ENCODE peak calls at places on chromosome 4, in six cellular contexts. E is naive thymus-derived CD4-positive, alpha-beta T cell; Y is H7; I is heart left ventricle; D is fibroblast of pulmonary artery; V is kidney. C is an unnamed sample.

GRCh38 chr4:54660591-54660990 is 2.8 kb downstream of the KIT start:
- DNase-seq in D (no peak), V (no peak), Y (no peak), E (no peak), I (no peak), C (no peak)

GRCh38 chr4:8932884-8933283 is 61.2 kb upstream of the HMX1 start:
- DNase-seq in I (no peak), E (no peak), V (no peak), Y (no peak), D (no peak), C (no peak)

GRCh38 chr4:90546114-90546513 is 418.9 kb downstream of the CCSER1 start:
- DNase-seq in V (no peak), D (peak; percentile 3), Y (no peak), I (no peak), E (no peak), C (no peak)

GRCh38 chr4:169243808-169244207 is 26.9 kb downstream of the SH3RF1 start:
- DNase-seq in D (peak; percentile 82), Y (no peak), I (no peak), V (no peak), E (no peak), C (no peak)

GRCh38 chr4:88027611-88028608 is 20.5 kb downstream of the PKD2 start:
- DNase-seq in D (peak; percentile 74), I (no peak), Y (no peak), V (no peak), E (no peak), C (no peak)

GRCh38 chr4:89645512-89645911 is 191.4 kb downstream of the SNCA start:
- DNase-seq in Y (no peak), E (no peak), I (no peak), V (no peak), D (no peak), C (no peak)

GRCh38 chr4:1035510-1035909 is 24.1 kb downstream of the FGFRL1 start:
- DNase-seq in Y (no peak), I (no peak), D (no peak), V (no peak), E (no peak), C (no peak)

GRCh38 chr4:173500841-173501591 is 29.0 kb downstream of the HAND2 start:
- DNase-seq in V (no peak), I (peak; percentile 63), Y (peak; percentile 70), E (no peak), D (no peak), C (no peak)

GRCh38 chr4:53686521-53686920 is 95.2 kb upstream of the LNX1 start:
- DNase-seq in Y (no peak), I (no peak), V (no peak), E (no peak), D (no peak), C (no peak)

GRCh38 chr4:185384877-185385465 is 10.8 kb downstream of the LRP2BP start:
- DNase-seq in I (no peak), Y (peak; percentile 27), V (no peak), E (no peak), D (peak; percentile 49), C (no peak)

GRCh38 chr4:53068755-53069154 is 206.6 kb downstream of the RASL11B start:
- DNase-seq in I (no peak), D (peak; percentile 37), Y (no peak), V (no peak), E (no peak), C (no peak)

GRCh38 chr4:24094726-24095125 is 204.9 kb upstream of the PPARGC1A start:
- DNase-seq in I (no peak), D (no peak), E (no peak), V (no peak), Y (no peak), C (no peak)

GRCh38 chr4:24091632-24092240 is 201.9 kb upstream of the PPARGC1A start:
- DNase-seq in I (no peak), V (no peak), Y (no peak), E (no peak), D (peak; percentile 9), C (no peak)

GRCh38 chr4:24096603-24097002 is 206.8 kb upstream of the PPARGC1A start:
- DNase-seq in V (no peak), I (no peak), D (no peak), Y (no peak), E (no peak), C (no peak)

GRCh38 chr4:24089831-24090531 is 200.1 kb upstream of the PPARGC1A start:
- DNase-seq in Y (peak; percentile 11), E (no peak), V (no peak), I (no peak), D (peak; percentile 18), C (no peak)

GRCh38 chr4:24093446-24093845 is 203.6 kb upstream of the PPARGC1A start:
- DNase-seq in I (no peak), Y (no peak), V (no peak), E (no peak), D (no peak), C (no peak)
- H3K4me3 ChIP-seq in I (no peak overlapping the region), Y (no peak overlapping the region), V (no peak overlapping the region), E (no peak overlapping the region), D (no peak overlapping the region), C (no peak overlapping the region)

GRCh38 chr4:152609460-152609859 is 70.3 kb downstream of the TMEM154 start:
- DNase-seq in I (no peak), V (no peak), E (no peak), Y (no peak), D (no peak), C (no peak)

GRCh38 chr4:152605031-152605430 is 69.1 kb upstream of the FBXW7 start:
- DNase-seq in V (no peak), E (no peak), Y (peak; percentile 19), I (no peak), D (no peak), C (no peak)

GRCh38 chr4:152606800-152607577 is 71.1 kb upstream of the FBXW7 start:
- DNase-seq in E (peak; percentile 7), Y (no peak), D (no peak), V (no peak), I (no peak), C (no peak)

GRCh38 chr4:152605641-152606304 is 69.9 kb upstream of the FBXW7 start:
- DNase-seq in E (no peak), V (no peak), Y (no peak), I (no peak), D (peak; percentile 51), C (no peak)
- H3K4me3 ChIP-seq in E (no peak overlapping the region), V (no peak overlapping the region), Y (no peak overlapping the region), I (no peak overlapping the region), D (no peak overlapping the region), C (no peak overlapping the region)

GRCh38 chr4:150743564-150744342 is 161.8 kb downstream of the MAB21L2 start:
- DNase-seq in E (no peak), I (no peak), V (no peak), Y (no peak), D (no peak), C (no peak)

GRCh38 chr4:150750824-150751223 is 168.9 kb downstream of the MAB21L2 start:
- DNase-seq in I (no peak), D (no peak), Y (no peak), V (no peak), E (no peak), C (no peak)

GRCh38 chr4:150746156-150746555 is 164.2 kb downstream of the MAB21L2 start:
- DNase-seq in V (no peak), D (peak; percentile 48), I (no peak), Y (no peak), E (no peak), C (no peak)
- H3K4me3 ChIP-seq in V (no peak overlapping the region), D (no peak overlapping the region), I (no peak overlapping the region), Y (no peak overlapping the region), E (no peak overlapping the region), C (no peak overlapping the region)

DNA sequence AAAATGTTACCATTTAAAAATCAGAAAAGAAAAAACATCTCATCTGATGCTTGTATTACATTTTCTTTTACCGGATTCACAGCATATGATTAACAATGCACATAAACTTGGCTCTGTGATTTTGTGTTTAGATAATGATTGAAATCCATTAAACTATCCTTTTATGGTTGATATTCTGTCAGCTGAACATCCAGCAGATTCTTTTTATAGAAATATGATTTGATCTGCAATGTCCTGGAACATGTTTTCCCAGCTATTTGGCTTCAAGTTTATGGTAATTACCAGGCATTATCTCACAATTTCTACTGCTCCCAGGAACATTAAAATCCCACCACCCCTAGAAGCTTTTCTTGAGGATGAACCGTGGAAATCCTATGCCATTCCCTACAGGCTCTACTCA is 205.7 kb upstream of the TET2 start:
- DNase-seq in Y (no peak), E (no peak), I (no peak), D (no peak), V (no peak), C (no peak)
- H3K4me3 ChIP-seq in Y (no peak overlapping the region), E (no peak overlapping the region), I (no peak overlapping the region), D (no peak overlapping the region), V (no peak overlapping the region), C (no peak overlapping the region)

C was measured in HAP-1.